ENCODE peak calls at places on chromosomes 3 and 15, in four cellular contexts. One of them, this sample, is unnamed. For H3K9me3, the result is how much of the 10 kb centered on the place peaks cover.

GRCh38 chr15:43067717-43068461 is 37.9 kb downstream of the UBR1 start:
- DNase-seq in breast epithelium: no peak
- DNase-seq in tibial nerve: no peak
- DNase-seq in hepatocyte: peak
- DNase-seq in this sample: no peak

GRCh38 chr3:49244589-49245205 is 32.3 kb downstream of the C3orf62 start:
- DNase-seq in breast epithelium: no peak
- DNase-seq in tibial nerve: no peak
- DNase-seq in hepatocyte: no peak
- DNase-seq in this sample: no peak

GRCh38 chr3:12436514-12437222 is 47.6 kb upstream of the TSEN2 start:
- DNase-seq in breast epithelium: no peak
- DNase-seq in tibial nerve: no peak
- DNase-seq in hepatocyte: peak
- DNase-seq in this sample: no peak

GRCh38 chr15:58746174-58746573 is 3.3 kb downstream of the ADAM10 start:
- DNase-seq in breast epithelium: no peak
- DNase-seq in tibial nerve: no peak
- DNase-seq in hepatocyte: no peak
- DNase-seq in this sample: no peak

GRCh38 chr15:65818927-65819562 is 27.0 kb upstream of the DENND4A start:
- DNase-seq in breast epithelium: no peak
- DNase-seq in tibial nerve: no peak
- DNase-seq in hepatocyte: no peak
- DNase-seq in this sample: no peak

GRCh38 chr15:47473857-47474256 is 243.4 kb upstream of the SEMA6D start:
- DNase-seq in breast epithelium: no peak
- DNase-seq in tibial nerve: peak
- DNase-seq in hepatocyte: no peak
- DNase-seq in this sample: no peak

GRCh38 chr3:197730200-197730599 is 6.5 kb downstream of the RUBCN start:
- DNase-seq in breast epithelium: no peak
- DNase-seq in tibial nerve: no peak
- DNase-seq in hepatocyte: no peak
- DNase-seq in this sample: no peak

GRCh38 chr3:129596194-129597086 is 10.0 kb downstream of the PLXND1 start:
- DNase-seq in breast epithelium: peak
- DNase-seq in tibial nerve: peak
- DNase-seq in hepatocyte: peak
- DNase-seq in this sample: no peak

GRCh38 chr3:177777699-177778098 is 580.4 kb upstream of the TBL1XR1 start:
- DNase-seq in breast epithelium: no peak
- DNase-seq in tibial nerve: no peak
- DNase-seq in hepatocyte: peak
- DNase-seq in this sample: no peak

GRCh38 chr3:113166719-113167492 is 44.5 kb upstream of the BOC start:
- DNase-seq in breast epithelium: peak
- DNase-seq in tibial nerve: peak
- DNase-seq in hepatocyte: peak
- DNase-seq in this sample: no peak

GRCh38 chr3:10363935-10364334 is 43.0 kb upstream of the SEC13 start:
- DNase-seq in breast epithelium: no peak
- DNase-seq in tibial nerve: no peak
- DNase-seq in hepatocyte: no peak
- DNase-seq in this sample: no peak

GRCh38 chr15:88911766-88912118 is 1.4 kb downstream of the MFGE8 start:
- DNase-seq in breast epithelium: no peak
- DNase-seq in tibial nerve: no peak
- DNase-seq in hepatocyte: peak
- DNase-seq in this sample: no peak

GRCh38 chr15:63135804-63136203 is 14.1 kb downstream of the LACTB start:
- DNase-seq in breast epithelium: no peak
- DNase-seq in tibial nerve: no peak
- DNase-seq in hepatocyte: no peak
- DNase-seq in this sample: no peak

GRCh38 chr3:183158552-183159006 is 4.0 kb downstream of the LAMP3 start:
- DNase-seq in breast epithelium: no peak
- DNase-seq in tibial nerve: no peak
- DNase-seq in hepatocyte: no peak
- DNase-seq in this sample: no peak

GRCh38 chr3:52871761-52872160 is 25.6 kb downstream of the STIMATE start:
- DNase-seq in breast epithelium: no peak
- DNase-seq in tibial nerve: no peak
- DNase-seq in hepatocyte: no peak
- DNase-seq in this sample: no peak

GRCh38 chr3:106176734-106177133 is 307.9 kb upstream of the CBLB start:
- DNase-seq in breast epithelium: no peak
- DNase-seq in tibial nerve: no peak
- DNase-seq in hepatocyte: no peak
- DNase-seq in this sample: peak

GRCh38 chr15:101611007-101611406 is 41.2 kb downstream of the TM2D3 start:
- DNase-seq in breast epithelium: no peak
- DNase-seq in tibial nerve: no peak
- DNase-seq in hepatocyte: no peak
- DNase-seq in this sample: no peak

GRCh38 chr3:141000027-141000663 is 51.0 kb upstream of the SPSB4 start:
- DNase-seq in breast epithelium: no peak
- DNase-seq in tibial nerve: peak
- DNase-seq in hepatocyte: peak
- DNase-seq in this sample: peak

GRCh38 chr3:182886497-182886896 is 93.2 kb downstream of the ATP11B start:
- DNase-seq in breast epithelium: no peak
- DNase-seq in tibial nerve: no peak
- DNase-seq in hepatocyte: no peak
- DNase-seq in this sample: no peak

GRCh38 chr3:170690133-170690981 is 104.5 kb upstream of the SLC7A14 start:
- DNase-seq in breast epithelium: peak
- DNase-seq in tibial nerve: peak
- DNase-seq in hepatocyte: peak
- DNase-seq in this sample: peak

GRCh38 chr3:191425322-191425734 is 35.6 kb upstream of the PYDC2 start:
- DNase-seq in breast epithelium: no peak
- DNase-seq in tibial nerve: no peak
- DNase-seq in hepatocyte: no peak
- DNase-seq in this sample: no peak

GRCh38 chr3:183377307-183377959 is 51.0 kb downstream of the MCF2L2 start:
- DNase-seq in breast epithelium: no peak
- DNase-seq in tibial nerve: no peak
- DNase-seq in hepatocyte: no peak
- DNase-seq in this sample: no peak

GRCh38 chr15:47485419-47485818 is 231.9 kb upstream of the SEMA6D start:
- DNase-seq in breast epithelium: no peak
- DNase-seq in tibial nerve: no peak
- DNase-seq in hepatocyte: no peak
- DNase-seq in this sample: no peak

GRCh38 chr15:64651573-64652260 is 123.7 kb downstream of the RBPMS2 start:
- DNase-seq in breast epithelium: no peak
- DNase-seq in tibial nerve: no peak
- DNase-seq in hepatocyte: peak
- DNase-seq in this sample: peak

GRCh38 chr3:26422415-26422814 is 200.2 kb upstream of the LRRC3B start:
- DNase-seq in breast epithelium: no peak
- DNase-seq in tibial nerve: no peak
- DNase-seq in hepatocyte: no peak
- DNase-seq in this sample: no peak

GRCh38 chr15:101124731-101125558 is 126.9 kb downstream of the CHSY1 start:
- DNase-seq in breast epithelium: no peak
- DNase-seq in tibial nerve: no peak
- DNase-seq in hepatocyte: no peak
- DNase-seq in this sample: no peak

GRCh38 chr3:128075516-128076464 is 23.6 kb downstream of the SEC61A1 start:
- DNase-seq in breast epithelium: peak
- DNase-seq in tibial nerve: peak
- DNase-seq in hepatocyte: peak
- DNase-seq in this sample: peak

GRCh38 chr15:39511915-39512260 is 69.0 kb upstream of the THBS1 start:
- DNase-seq in breast epithelium: no peak
- DNase-seq in tibial nerve: no peak
- DNase-seq in hepatocyte: no peak
- DNase-seq in this sample: no peak

GRCh38 chr3:52280046-52280445 is 1.6 kb upstream of the WDR82 start:
- DNase-seq in breast epithelium: no peak
- DNase-seq in tibial nerve: no peak
- DNase-seq in hepatocyte: peak
- DNase-seq in this sample: no peak

GRCh38 chr3:16251316-16252085 is 13.2 kb downstream of the DPH3 start:
- DNase-seq in breast epithelium: no peak
- DNase-seq in tibial nerve: no peak
- DNase-seq in hepatocyte: no peak
- DNase-seq in this sample: no peak

GRCh38 chr15:60110909-60111308 is 106.8 kb downstream of the FOXB1 start:
- DNase-seq in breast epithelium: no peak
- DNase-seq in tibial nerve: no peak
- DNase-seq in hepatocyte: no peak
- DNase-seq in this sample: no peak

GRCh38 chr15:61712124-61712759 is 348.0 kb downstream of the VPS13C start:
- DNase-seq in breast epithelium: no peak
- DNase-seq in tibial nerve: no peak
- DNase-seq in hepatocyte: no peak
- DNase-seq in this sample: no peak

GRCh38 chr3:11362600-11362999 is 90.4 kb downstream of the ATG7 start:
- DNase-seq in breast epithelium: no peak
- DNase-seq in tibial nerve: no peak
- DNase-seq in hepatocyte: no peak
- DNase-seq in this sample: no peak

GRCh38 chr3:124698030-124698770 is 32.1 kb upstream of the UMPS start:
- DNase-seq in breast epithelium: no peak
- DNase-seq in tibial nerve: no peak
- DNase-seq in hepatocyte: no peak
- DNase-seq in this sample: no peak
- H3K9me3 ChIP-seq in breast epithelium: under half
- H3K9me3 ChIP-seq in tibial nerve: under half
- H3K9me3 ChIP-seq in hepatocyte: under half
- H3K9me3 ChIP-seq in this sample: under half

GRCh38 chr15:79918278-79918677 is 21.5 kb upstream of the MTHFS start:
- DNase-seq in breast epithelium: no peak
- DNase-seq in tibial nerve: no peak
- DNase-seq in hepatocyte: peak
- DNase-seq in this sample: no peak

GRCh38 chr15:79919749-79920511 is 23.1 kb upstream of the MTHFS start:
- DNase-seq in breast epithelium: no peak
- DNase-seq in tibial nerve: no peak
- DNase-seq in hepatocyte: peak
- DNase-seq in this sample: no peak

GRCh38 chr15:79919090-79919748 is 22.4 kb upstream of the MTHFS start:
- DNase-seq in breast epithelium: no peak
- DNase-seq in tibial nerve: no peak
- DNase-seq in hepatocyte: peak
- DNase-seq in this sample: no peak

GRCh38 chr15:79916424-79916823 is 19.6 kb upstream of the MTHFS start:
- DNase-seq in breast epithelium: no peak
- DNase-seq in tibial nerve: no peak
- DNase-seq in hepatocyte: peak
- DNase-seq in this sample: no peak

DNA sequence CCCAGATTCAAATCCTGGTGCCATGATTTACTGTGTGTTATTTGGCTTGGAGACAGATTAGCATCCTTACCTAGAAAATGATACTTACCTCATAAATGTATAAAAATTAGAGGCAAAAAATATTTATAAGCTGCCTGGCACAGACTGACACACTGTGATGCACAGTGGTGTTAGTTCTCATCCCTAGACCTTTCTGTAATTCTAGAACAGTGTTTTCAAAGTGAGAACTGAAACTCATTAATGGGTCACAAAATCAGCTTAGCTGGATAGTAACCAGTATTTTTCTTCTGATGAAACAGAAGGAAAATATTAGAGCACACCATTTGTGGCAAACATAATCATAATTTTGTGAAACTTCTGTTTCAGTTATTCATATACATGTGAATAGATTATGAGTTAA is 17.9 kb upstream of the MTHFS start:
- DNase-seq in breast epithelium: no peak
- DNase-seq in tibial nerve: no peak
- DNase-seq in hepatocyte: no peak
- DNase-seq in this sample: no peak
- H3K9me3 ChIP-seq in breast epithelium: under half
- H3K9me3 ChIP-seq in tibial nerve: half or more
- H3K9me3 ChIP-seq in hepatocyte: under half
- H3K9me3 ChIP-seq in this sample: half or more

DNA sequence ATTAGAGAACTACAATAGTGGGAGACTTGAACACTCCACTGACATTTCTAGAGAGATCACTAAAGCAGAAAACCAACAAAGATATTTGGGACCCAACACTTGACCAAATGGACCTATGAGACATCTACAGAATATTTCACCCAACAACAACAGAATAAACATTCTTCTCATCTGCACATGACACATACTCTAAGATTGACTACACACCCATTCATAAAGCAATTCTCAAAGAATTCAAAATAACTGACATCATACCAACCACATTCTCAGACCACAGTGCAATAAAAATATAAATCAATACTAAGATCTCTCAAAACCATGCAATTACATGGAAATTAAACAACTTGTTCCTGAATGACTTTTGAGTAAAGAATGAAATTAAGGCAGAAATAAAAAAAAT is 473.7 kb downstream of the LPP start:
- DNase-seq in breast epithelium: no peak
- DNase-seq in tibial nerve: no peak
- DNase-seq in hepatocyte: no peak
- DNase-seq in this sample: no peak
- H3K9me3 ChIP-seq in breast epithelium: under half
- H3K9me3 ChIP-seq in tibial nerve: under half
- H3K9me3 ChIP-seq in hepatocyte: under half
- H3K9me3 ChIP-seq in this sample: under half

GRCh38 chr3:194874206-194874605 is 188.5 kb downstream of the FAM43A start:
- DNase-seq in breast epithelium: no peak
- DNase-seq in tibial nerve: no peak
- DNase-seq in hepatocyte: no peak
- DNase-seq in this sample: no peak

GRCh38 chr3:194875581-194876402 is 190.1 kb downstream of the FAM43A start:
- DNase-seq in breast epithelium: no peak
- DNase-seq in tibial nerve: no peak
- DNase-seq in hepatocyte: no peak
- DNase-seq in this sample: no peak

GRCh38 chr3:194876403-194877165 is 190.9 kb downstream of the FAM43A start:
- DNase-seq in breast epithelium: no peak
- DNase-seq in tibial nerve: no peak
- DNase-seq in hepatocyte: no peak
- DNase-seq in this sample: no peak

GRCh38 chr3:194872669-194872977 is 186.9 kb downstream of the FAM43A start:
- DNase-seq in breast epithelium: no peak
- DNase-seq in tibial nerve: no peak
- DNase-seq in hepatocyte: no peak
- DNase-seq in this sample: no peak

DNA sequence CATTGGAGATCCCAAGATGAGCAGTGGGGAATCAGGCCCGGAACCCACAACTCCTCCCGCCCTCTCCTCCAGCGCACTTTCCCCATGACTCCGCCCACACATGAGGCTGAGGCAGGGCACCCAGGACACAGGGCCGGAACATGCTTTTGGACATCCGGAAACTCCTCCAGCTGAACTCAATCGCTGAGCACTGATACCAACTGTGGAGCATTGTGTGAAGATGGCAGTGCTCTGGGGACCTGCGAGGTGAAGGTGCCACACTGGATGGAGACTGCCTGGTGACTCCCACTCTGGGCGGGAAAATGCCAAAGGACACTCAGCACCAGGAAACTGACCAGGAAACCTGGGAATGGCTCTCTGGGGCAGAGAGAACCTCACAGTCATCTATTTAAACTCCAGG is 189.1 kb downstream of the FAM43A start:
- DNase-seq in breast epithelium: no peak
- DNase-seq in tibial nerve: no peak
- DNase-seq in hepatocyte: no peak
- DNase-seq in this sample: no peak
- H3K9me3 ChIP-seq in breast epithelium: under half
- H3K9me3 ChIP-seq in tibial nerve: under half
- H3K9me3 ChIP-seq in hepatocyte: under half
- H3K9me3 ChIP-seq in this sample: under half